ENCODE peak calls at places on chromosomes 13 and 19, in ten cellular contexts. One of them, this sample, is unnamed.

GRCh38 chr13:96229356-96229755 is 139.4 kb downstream of the HS6ST3 start:
- DNase-seq in epithelial cell of esophagus: peak
- DNase-seq in brain microvascular endothelial cell: peak
- DNase-seq in cerebellar cortex: no peak
- DNase-seq in AG09309: no peak
- DNase-seq in thoracic aorta: no peak
- DNase-seq in left lung: no peak
- DNase-seq in activated CD4-positive, alpha-beta memory T cell treated with anti-CD3 and anti-CD28 coated beads, Interleukin-2, amount 10 ng/mL, durations not matched to agents 7 days and 5 days: no peak
- DNase-seq in H54: peak
- DNase-seq in fibroblast of mammary gland: peak
- DNase-seq in this sample: no peak

GRCh38 chr13:27016871-27017270 is 154.7 kb downstream of the USP12 start:
- DNase-seq in left lung: no peak
- DNase-seq in AG09309: no peak
- DNase-seq in cerebellar cortex: no peak
- DNase-seq in H54: no peak
- DNase-seq in activated CD4-positive, alpha-beta memory T cell treated with anti-CD3 and anti-CD28 coated beads, Interleukin-2, amount 10 ng/mL, durations not matched to agents 7 days and 5 days: no peak
- DNase-seq in fibroblast of mammary gland: no peak
- DNase-seq in thoracic aorta: no peak
- DNase-seq in brain microvascular endothelial cell: no peak
- DNase-seq in epithelial cell of esophagus: no peak
- DNase-seq in this sample: no peak

GRCh38 chr19:1259873-1260748 is 9.0 kb upstream of the CIRBP start:
- DNase-seq in cerebellar cortex: peak
- DNase-seq in activated CD4-positive, alpha-beta memory T cell treated with anti-CD3 and anti-CD28 coated beads, Interleukin-2, amount 10 ng/mL, durations not matched to agents 7 days and 5 days: peak
- DNase-seq in thoracic aorta: no peak
- DNase-seq in AG09309: no peak
- DNase-seq in fibroblast of mammary gland: no peak
- DNase-seq in brain microvascular endothelial cell: no peak
- DNase-seq in epithelial cell of esophagus: peak
- DNase-seq in H54: no peak
- DNase-seq in left lung: peak
- DNase-seq in this sample: peak

GRCh38 chr13:113999618-113999910 is 25.7 kb upstream of the C13orf46 start:
- DNase-seq in cerebellar cortex: no peak
- DNase-seq in AG09309: no peak
- DNase-seq in left lung: peak
- DNase-seq in H54: no peak
- DNase-seq in activated CD4-positive, alpha-beta memory T cell treated with anti-CD3 and anti-CD28 coated beads, Interleukin-2, amount 10 ng/mL, durations not matched to agents 7 days and 5 days: no peak
- DNase-seq in thoracic aorta: no peak
- DNase-seq in brain microvascular endothelial cell: no peak
- DNase-seq in epithelial cell of esophagus: no peak
- DNase-seq in fibroblast of mammary gland: no peak
- DNase-seq in this sample: no peak

GRCh38 chr19:658916-659839 is 3.8 kb downstream of the RNF126 start:
- DNase-seq in AG09309: no peak
- DNase-seq in brain microvascular endothelial cell: peak
- DNase-seq in activated CD4-positive, alpha-beta memory T cell treated with anti-CD3 and anti-CD28 coated beads, Interleukin-2, amount 10 ng/mL, durations not matched to agents 7 days and 5 days: peak
- DNase-seq in left lung: no peak
- DNase-seq in cerebellar cortex: peak
- DNase-seq in epithelial cell of esophagus: peak
- DNase-seq in thoracic aorta: no peak
- DNase-seq in H54: no peak
- DNase-seq in fibroblast of mammary gland: peak
- DNase-seq in this sample: no peak

GRCh38 chr13:59398127-59398526 is 765.6 kb downstream of the DIAPH3 start:
- DNase-seq in thoracic aorta: no peak
- DNase-seq in activated CD4-positive, alpha-beta memory T cell treated with anti-CD3 and anti-CD28 coated beads, Interleukin-2, amount 10 ng/mL, durations not matched to agents 7 days and 5 days: no peak
- DNase-seq in epithelial cell of esophagus: no peak
- DNase-seq in brain microvascular endothelial cell: peak
- DNase-seq in left lung: no peak
- DNase-seq in cerebellar cortex: no peak
- DNase-seq in fibroblast of mammary gland: peak
- DNase-seq in H54: no peak
- DNase-seq in AG09309: no peak
- DNase-seq in this sample: no peak

GRCh38 chr19:709965-710714 is 1.4 kb downstream of the PALM start:
- DNase-seq in AG09309: no peak
- DNase-seq in cerebellar cortex: no peak
- DNase-seq in brain microvascular endothelial cell: no peak
- DNase-seq in H54: no peak
- DNase-seq in fibroblast of mammary gland: no peak
- DNase-seq in left lung: no peak
- DNase-seq in thoracic aorta: no peak
- DNase-seq in epithelial cell of esophagus: no peak
- DNase-seq in activated CD4-positive, alpha-beta memory T cell treated with anti-CD3 and anti-CD28 coated beads, Interleukin-2, amount 10 ng/mL, durations not matched to agents 7 days and 5 days: no peak
- DNase-seq in this sample: no peak

GRCh38 chr13:40596484-40596883 is 70.0 kb downstream of the FOXO1 start:
- DNase-seq in AG09309: no peak
- DNase-seq in left lung: no peak
- DNase-seq in H54: no peak
- DNase-seq in activated CD4-positive, alpha-beta memory T cell treated with anti-CD3 and anti-CD28 coated beads, Interleukin-2, amount 10 ng/mL, durations not matched to agents 7 days and 5 days: no peak
- DNase-seq in fibroblast of mammary gland: no peak
- DNase-seq in cerebellar cortex: no peak
- DNase-seq in thoracic aorta: no peak
- DNase-seq in epithelial cell of esophagus: no peak
- DNase-seq in brain microvascular endothelial cell: no peak
- DNase-seq in this sample: no peak

GRCh38 chr19:46202426-46202825 is 27.1 kb upstream of the IGFL1 start:
- DNase-seq in H54: no peak
- DNase-seq in left lung: no peak
- DNase-seq in activated CD4-positive, alpha-beta memory T cell treated with anti-CD3 and anti-CD28 coated beads, Interleukin-2, amount 10 ng/mL, durations not matched to agents 7 days and 5 days: no peak
- DNase-seq in AG09309: no peak
- DNase-seq in brain microvascular endothelial cell: no peak
- DNase-seq in fibroblast of mammary gland: no peak
- DNase-seq in cerebellar cortex: no peak
- DNase-seq in epithelial cell of esophagus: no peak
- DNase-seq in thoracic aorta: no peak
- DNase-seq in this sample: no peak

GRCh38 chr13:96984061-96984508 is 10.2 kb downstream of the OXGR1 start:
- DNase-seq in epithelial cell of esophagus: peak
- DNase-seq in left lung: no peak
- DNase-seq in brain microvascular endothelial cell: no peak
- DNase-seq in fibroblast of mammary gland: peak
- DNase-seq in cerebellar cortex: no peak
- DNase-seq in AG09309: no peak
- DNase-seq in activated CD4-positive, alpha-beta memory T cell treated with anti-CD3 and anti-CD28 coated beads, Interleukin-2, amount 10 ng/mL, durations not matched to agents 7 days and 5 days: no peak
- DNase-seq in thoracic aorta: no peak
- DNase-seq in H54: no peak
- DNase-seq in this sample: peak

GRCh38 chr19:873084-874019 is 13.9 kb downstream of the CFD start:
- DNase-seq in H54: peak
- DNase-seq in fibroblast of mammary gland: peak
- DNase-seq in activated CD4-positive, alpha-beta memory T cell treated with anti-CD3 and anti-CD28 coated beads, Interleukin-2, amount 10 ng/mL, durations not matched to agents 7 days and 5 days: peak
- DNase-seq in epithelial cell of esophagus: peak
- DNase-seq in thoracic aorta: no peak
- DNase-seq in AG09309: no peak
- DNase-seq in left lung: peak
- DNase-seq in brain microvascular endothelial cell: no peak
- DNase-seq in cerebellar cortex: no peak
- DNase-seq in this sample: peak

GRCh38 chr13:37934339-37935191 is 65.0 kb upstream of the TRPC4 start:
- DNase-seq in left lung: no peak
- DNase-seq in brain microvascular endothelial cell: no peak
- DNase-seq in thoracic aorta: no peak
- DNase-seq in epithelial cell of esophagus: no peak
- DNase-seq in cerebellar cortex: no peak
- DNase-seq in AG09309: no peak
- DNase-seq in activated CD4-positive, alpha-beta memory T cell treated with anti-CD3 and anti-CD28 coated beads, Interleukin-2, amount 10 ng/mL, durations not matched to agents 7 days and 5 days: no peak
- DNase-seq in fibroblast of mammary gland: no peak
- DNase-seq in H54: no peak
- DNase-seq in this sample: no peak

GRCh38 chr19:14843169-14843568 is 5.6 kb downstream of the OR7A10 start:
- DNase-seq in fibroblast of mammary gland: no peak
- DNase-seq in thoracic aorta: no peak
- DNase-seq in AG09309: no peak
- DNase-seq in left lung: no peak
- DNase-seq in activated CD4-positive, alpha-beta memory T cell treated with anti-CD3 and anti-CD28 coated beads, Interleukin-2, amount 10 ng/mL, durations not matched to agents 7 days and 5 days: no peak
- DNase-seq in cerebellar cortex: no peak
- DNase-seq in H54: no peak
- DNase-seq in epithelial cell of esophagus: no peak
- DNase-seq in brain microvascular endothelial cell: no peak
- DNase-seq in this sample: no peak

GRCh38 chr13:60267498-60268202 is 103.9 kb upstream of the DIAPH3 start:
- DNase-seq in epithelial cell of esophagus: peak
- DNase-seq in brain microvascular endothelial cell: no peak
- DNase-seq in activated CD4-positive, alpha-beta memory T cell treated with anti-CD3 and anti-CD28 coated beads, Interleukin-2, amount 10 ng/mL, durations not matched to agents 7 days and 5 days: peak
- DNase-seq in AG09309: no peak
- DNase-seq in thoracic aorta: no peak
- DNase-seq in left lung: no peak
- DNase-seq in cerebellar cortex: no peak
- DNase-seq in H54: no peak
- DNase-seq in fibroblast of mammary gland: no peak
- DNase-seq in this sample: no peak

GRCh38 chr19:18428837-18429674 is 8.9 kb downstream of the ISYNA1 start:
- DNase-seq in fibroblast of mammary gland: peak
- DNase-seq in brain microvascular endothelial cell: peak
- DNase-seq in epithelial cell of esophagus: peak
- DNase-seq in activated CD4-positive, alpha-beta memory T cell treated with anti-CD3 and anti-CD28 coated beads, Interleukin-2, amount 10 ng/mL, durations not matched to agents 7 days and 5 days: peak
- DNase-seq in AG09309: no peak
- DNase-seq in cerebellar cortex: peak
- DNase-seq in H54: peak
- DNase-seq in thoracic aorta: no peak
- DNase-seq in left lung: peak
- DNase-seq in this sample: peak

GRCh38 chr13:27794075-27794691 is 1.9 kb downstream of the GSX1 start:
- DNase-seq in thoracic aorta: no peak
- DNase-seq in brain microvascular endothelial cell: no peak
- DNase-seq in H54: no peak
- DNase-seq in epithelial cell of esophagus: no peak
- DNase-seq in fibroblast of mammary gland: no peak
- DNase-seq in activated CD4-positive, alpha-beta memory T cell treated with anti-CD3 and anti-CD28 coated beads, Interleukin-2, amount 10 ng/mL, durations not matched to agents 7 days and 5 days: no peak
- DNase-seq in AG09309: no peak
- DNase-seq in left lung: peak
- DNase-seq in cerebellar cortex: no peak
- DNase-seq in this sample: no peak

GRCh38 chr13:113083402-113084061 is 22.1 kb upstream of the F7 start:
- DNase-seq in fibroblast of mammary gland: peak
- DNase-seq in brain microvascular endothelial cell: no peak
- DNase-seq in left lung: peak
- DNase-seq in activated CD4-positive, alpha-beta memory T cell treated with anti-CD3 and anti-CD28 coated beads, Interleukin-2, amount 10 ng/mL, durations not matched to agents 7 days and 5 days: no peak
- DNase-seq in H54: peak
- DNase-seq in cerebellar cortex: peak
- DNase-seq in epithelial cell of esophagus: peak
- DNase-seq in AG09309: no peak
- DNase-seq in thoracic aorta: no peak
- DNase-seq in this sample: peak

GRCh38 chr13:25085125-25085742 is 10.7 kb upstream of the PABPC3 start:
- DNase-seq in H54: peak
- DNase-seq in thoracic aorta: no peak
- DNase-seq in epithelial cell of esophagus: peak
- DNase-seq in cerebellar cortex: peak
- DNase-seq in AG09309: peak
- DNase-seq in fibroblast of mammary gland: peak
- DNase-seq in left lung: no peak
- DNase-seq in brain microvascular endothelial cell: peak
- DNase-seq in activated CD4-positive, alpha-beta memory T cell treated with anti-CD3 and anti-CD28 coated beads, Interleukin-2, amount 10 ng/mL, durations not matched to agents 7 days and 5 days: no peak
- DNase-seq in this sample: no peak

GRCh38 chr13:114079601-114080536 is 52.6 kb downstream of the RASA3 start:
- DNase-seq in brain microvascular endothelial cell: no peak
- DNase-seq in activated CD4-positive, alpha-beta memory T cell treated with anti-CD3 and anti-CD28 coated beads, Interleukin-2, amount 10 ng/mL, durations not matched to agents 7 days and 5 days: no peak
- DNase-seq in thoracic aorta: no peak
- DNase-seq in cerebellar cortex: no peak
- DNase-seq in AG09309: no peak
- DNase-seq in H54: no peak
- DNase-seq in left lung: no peak
- DNase-seq in epithelial cell of esophagus: no peak
- DNase-seq in fibroblast of mammary gland: no peak
- DNase-seq in this sample: peak

GRCh38 chr19:12779162-12779993 is 4.0 kb upstream of the HOOK2 start:
- DNase-seq in left lung: no peak
- DNase-seq in fibroblast of mammary gland: peak
- DNase-seq in thoracic aorta: no peak
- DNase-seq in epithelial cell of esophagus: no peak
- DNase-seq in brain microvascular endothelial cell: peak
- DNase-seq in AG09309: no peak
- DNase-seq in activated CD4-positive, alpha-beta memory T cell treated with anti-CD3 and anti-CD28 coated beads, Interleukin-2, amount 10 ng/mL, durations not matched to agents 7 days and 5 days: no peak
- DNase-seq in cerebellar cortex: peak
- DNase-seq in H54: no peak
- DNase-seq in this sample: no peak

GRCh38 chr19:10412257-10412977 is 7.9 kb upstream of the PDE4A start:
- DNase-seq in cerebellar cortex: no peak
- DNase-seq in H54: no peak
- DNase-seq in epithelial cell of esophagus: no peak
- DNase-seq in thoracic aorta: no peak
- DNase-seq in activated CD4-positive, alpha-beta memory T cell treated with anti-CD3 and anti-CD28 coated beads, Interleukin-2, amount 10 ng/mL, durations not matched to agents 7 days and 5 days: peak
- DNase-seq in AG09309: no peak
- DNase-seq in fibroblast of mammary gland: no peak
- DNase-seq in brain microvascular endothelial cell: no peak
- DNase-seq in left lung: no peak
- DNase-seq in this sample: no peak

GRCh38 chr19:15124572-15125231 is 17.5 kb downstream of the SYDE1 start:
- DNase-seq in epithelial cell of esophagus: peak
- DNase-seq in AG09309: no peak
- DNase-seq in brain microvascular endothelial cell: no peak
- DNase-seq in activated CD4-positive, alpha-beta memory T cell treated with anti-CD3 and anti-CD28 coated beads, Interleukin-2, amount 10 ng/mL, durations not matched to agents 7 days and 5 days: no peak
- DNase-seq in cerebellar cortex: no peak
- DNase-seq in fibroblast of mammary gland: no peak
- DNase-seq in left lung: peak
- DNase-seq in thoracic aorta: no peak
- DNase-seq in H54: no peak
- DNase-seq in this sample: no peak

GRCh38 chr13:73825143-73825542 is 309.1 kb downstream of the KLF12 start:
- DNase-seq in left lung: no peak
- DNase-seq in AG09309: no peak
- DNase-seq in thoracic aorta: no peak
- DNase-seq in brain microvascular endothelial cell: no peak
- DNase-seq in cerebellar cortex: no peak
- DNase-seq in epithelial cell of esophagus: no peak
- DNase-seq in H54: no peak
- DNase-seq in fibroblast of mammary gland: no peak
- DNase-seq in activated CD4-positive, alpha-beta memory T cell treated with anti-CD3 and anti-CD28 coated beads, Interleukin-2, amount 10 ng/mL, durations not matched to agents 7 days and 5 days: peak
- DNase-seq in this sample: no peak

GRCh38 chr19:48806518-48806817 is 4.4 kb downstream of the BCAT2 start:
- DNase-seq in thoracic aorta: no peak
- DNase-seq in brain microvascular endothelial cell: peak
- DNase-seq in AG09309: no peak
- DNase-seq in H54: no peak
- DNase-seq in left lung: no peak
- DNase-seq in activated CD4-positive, alpha-beta memory T cell treated with anti-CD3 and anti-CD28 coated beads, Interleukin-2, amount 10 ng/mL, durations not matched to agents 7 days and 5 days: peak
- DNase-seq in cerebellar cortex: peak
- DNase-seq in epithelial cell of esophagus: no peak
- DNase-seq in fibroblast of mammary gland: no peak
- DNase-seq in this sample: no peak

GRCh38 chr19:11763117-11763516 is 3.7 kb upstream of the ZNF441 start:
- DNase-seq in brain microvascular endothelial cell: no peak
- DNase-seq in thoracic aorta: no peak
- DNase-seq in fibroblast of mammary gland: no peak
- DNase-seq in activated CD4-positive, alpha-beta memory T cell treated with anti-CD3 and anti-CD28 coated beads, Interleukin-2, amount 10 ng/mL, durations not matched to agents 7 days and 5 days: no peak
- DNase-seq in epithelial cell of esophagus: no peak
- DNase-seq in left lung: no peak
- DNase-seq in cerebellar cortex: no peak
- DNase-seq in AG09309: no peak
- DNase-seq in H54: no peak
- DNase-seq in this sample: no peak

GRCh38 chr13:53144826-53145225 is 116.2 kb downstream of the OLFM4 start:
- DNase-seq in AG09309: no peak
- DNase-seq in left lung: no peak
- DNase-seq in thoracic aorta: no peak
- DNase-seq in fibroblast of mammary gland: no peak
- DNase-seq in activated CD4-positive, alpha-beta memory T cell treated with anti-CD3 and anti-CD28 coated beads, Interleukin-2, amount 10 ng/mL, durations not matched to agents 7 days and 5 days: no peak
- DNase-seq in cerebellar cortex: no peak
- DNase-seq in H54: no peak
- DNase-seq in epithelial cell of esophagus: no peak
- DNase-seq in brain microvascular endothelial cell: no peak
- DNase-seq in this sample: no peak

GRCh38 chr19:35744335-35744687 is 907 bp downstream of the U2AF1L4 start:
- DNase-seq in AG09309: no peak
- DNase-seq in left lung: no peak
- DNase-seq in thoracic aorta: no peak
- DNase-seq in H54: no peak
- DNase-seq in fibroblast of mammary gland: no peak
- DNase-seq in activated CD4-positive, alpha-beta memory T cell treated with anti-CD3 and anti-CD28 coated beads, Interleukin-2, amount 10 ng/mL, durations not matched to agents 7 days and 5 days: no peak
- DNase-seq in cerebellar cortex: no peak
- DNase-seq in epithelial cell of esophagus: no peak
- DNase-seq in brain microvascular endothelial cell: no peak
- DNase-seq in this sample: no peak

GRCh38 chr19:55230780-55231179 is 2.2 kb upstream of the TMEM86B start:
- DNase-seq in H54: no peak
- DNase-seq in fibroblast of mammary gland: no peak
- DNase-seq in brain microvascular endothelial cell: no peak
- DNase-seq in epithelial cell of esophagus: no peak
- DNase-seq in AG09309: no peak
- DNase-seq in activated CD4-positive, alpha-beta memory T cell treated with anti-CD3 and anti-CD28 coated beads, Interleukin-2, amount 10 ng/mL, durations not matched to agents 7 days and 5 days: no peak
- DNase-seq in cerebellar cortex: no peak
- DNase-seq in thoracic aorta: no peak
- DNase-seq in left lung: peak
- DNase-seq in this sample: peak